ENCODE peak calls at places on chromosomes 1 and 21, in seven cellular contexts. K, L, B, R, V, X and P are unnamed samples.

GRCh38 chr1:66046415-66046814 is 253.7 kb downstream of the PDE4B start:
- DNase-seq in R (no peak), B (no peak), V (no peak), K (no peak), L (no peak), X (no peak), P (no peak)

GRCh38 chr1:79614762-79615161 is 608.2 kb upstream of the ADGRL4 start:
- DNase-seq in X (no peak), L (no peak), R (no peak), B (no peak), K (no peak), V (no peak), P (no peak)

GRCh38 chr21:28228624-28228995 is 764.1 kb downstream of the LTN1 start:
- DNase-seq in B (no peak), K (no peak), R (no peak), V (no peak), L (no peak), X (no peak), P (no peak)

GRCh38 chr21:38927776-38928175 is 122.0 kb downstream of the ETS2 start:
- DNase-seq in X (no peak), R (no peak), K (no peak), B (no peak), V (no peak), L (no peak), P (no peak)

GRCh38 chr1:19813651-19813960 is 1.5 kb downstream of the RNF186 start:
- DNase-seq in R (no peak), V (no peak), K (no peak), B (no peak), X (no peak), L (no peak), P (no peak)

GRCh38 chr21:14487490-14488432 is 58.4 kb downstream of the SAMSN1 start:
- DNase-seq in B (no peak), X (no peak), K (no peak), R (no peak), V (no peak), L (no peak), P (no peak)

GRCh38 chr21:44438531-44439210 is 16.6 kb upstream of the LRRC3 start:
- DNase-seq in L (no peak), X (no peak), B (no peak), R (no peak), K (no peak), V (no peak), P (no peak)

GRCh38 chr1:33872681-33873080 is 8.8 kb downstream of the HMGB4 start:
- DNase-seq in R (no peak), L (no peak), V (no peak), K (no peak), X (no peak), B (no peak), P (no peak)

GRCh38 chr21:46661627-46662366 is 26.3 kb downstream of the PRMT2 start:
- DNase-seq in V (no peak), K (no peak), L (no peak), X (no peak), R (no peak), B (no peak), P (no peak)

GRCh38 chr1:10941891-10942541 is 70.4 kb upstream of the TARDBP start:
- DNase-seq in X (peak), K (peak), V (no peak), R (no peak), B (no peak), L (peak), P (peak)

GRCh38 chr1:199313444-199313843 is 674.6 kb downstream of the PTPRC start:
- DNase-seq in B (no peak), X (no peak), L (no peak), K (no peak), V (no peak), R (no peak), P (no peak)

GRCh38 chr21:16514316-16514715 is 784.5 kb downstream of the USP25 start:
- DNase-seq in X (no peak), V (no peak), K (no peak), L (no peak), R (no peak), B (no peak), P (no peak)

GRCh38 chr21:46455575-46456385 is 2.9 kb upstream of the DIP2A start:
- DNase-seq in X (no peak), K (no peak), B (no peak), R (no peak), L (no peak), V (no peak), P (no peak)

GRCh38 chr1:204113900-204114299 is 37.9 kb downstream of the ETNK2 start:
- DNase-seq in X (no peak), V (no peak), B (no peak), L (no peak), K (no peak), R (no peak), P (no peak)

GRCh38 chr1:212315907-212316306 is 30.7 kb downstream of the PPP2R5A start:
- DNase-seq in B (no peak), R (no peak), X (peak), K (peak), L (no peak), V (no peak), P (no peak)

GRCh38 chr1:247681288-247681897 is 1.9 kb upstream of the OR13G1 start:
- DNase-seq in V (no peak), X (peak), L (peak), B (no peak), K (peak), R (peak), P (no peak)

GRCh38 chr1:15033264-15033663 is 120.3 kb upstream of the TMEM51 start:
- DNase-seq in X (no peak), K (no peak), L (no peak), V (no peak), R (no peak), B (no peak), P (no peak)

GRCh38 chr21:31201548-31201947 is 142.5 kb downstream of the TIAM1 start:
- DNase-seq in R (no peak), B (no peak), L (peak), X (no peak), V (no peak), K (no peak), P (no peak)

GRCh38 chr1:41045740-41046139 is 24.2 kb upstream of the SLFNL1 start:
- DNase-seq in R (peak), B (no peak), K (no peak), L (no peak), V (no peak), X (no peak), P (no peak)

GRCh38 chr1:222375656-222376055 is 172.2 kb downstream of the HHIPL2 start:
- DNase-seq in L (no peak), B (no peak), K (no peak), X (no peak), V (no peak), R (no peak), P (no peak)

GRCh38 chr1:38134294-38134755 is 87.7 kb upstream of the POU3F1 start:
- DNase-seq in R (no peak), B (no peak), L (no peak), K (no peak), X (no peak), V (no peak), P (no peak)

GRCh38 chr1:214928574-214928973 is 154.0 kb upstream of the KCNK2 start:
- DNase-seq in K (no peak), B (no peak), L (no peak), R (no peak), X (no peak), V (no peak), P (no peak)

GRCh38 chr1:210233495-210234253 is 1.1 kb downstream of the SERTAD4 start:
- DNase-seq in R (no peak), K (peak), V (no peak), B (no peak), L (no peak), X (peak), P (no peak)

GRCh38 chr1:203692565-203693470 is 66.2 kb downstream of the ATP2B4 start:
- DNase-seq in V (no peak), X (peak), L (no peak), B (no peak), R (peak), K (no peak), P (no peak)

GRCh38 chr1:64135501-64136245 is 67.8 kb upstream of the UBE2U start:
- DNase-seq in X (no peak), R (no peak), B (no peak), K (no peak), L (no peak), V (no peak), P (no peak)